ENCODE peak calls at places on chromosomes 12 and 14, in six cellular contexts. One of them, this sample, is unnamed.

GRCh38 chr14:92663049-92663448 is 85.4 kb downstream of the LGMN start:
- DNase-seq in A549: no peak
- DNase-seq in H1: no peak
- DNase-seq in WTC11: no peak
- DNase-seq in HepG2: no peak
- DNase-seq in K562: no peak
- DNase-seq in this sample: no peak

GRCh38 chr14:32897724-32898064 is 41.0 kb upstream of the NPAS3 start:
- DNase-seq in K562: no peak
- DNase-seq in H1: no peak
- DNase-seq in HepG2: no peak
- DNase-seq in A549: no peak
- DNase-seq in WTC11: no peak
- DNase-seq in this sample: no peak

GRCh38 chr12:49548822-49549648 is 10.2 kb downstream of the KCNH3 start:
- DNase-seq in WTC11: peak
- DNase-seq in H1: no peak
- DNase-seq in K562: peak
- DNase-seq in HepG2: no peak
- DNase-seq in A549: no peak
- DNase-seq in this sample: peak

GRCh38 chr14:98144964-98145363 is 1127.0 kb downstream of the BCL11B start:
- DNase-seq in A549: no peak
- DNase-seq in H1: no peak
- DNase-seq in HepG2: no peak
- DNase-seq in WTC11: no peak
- DNase-seq in K562: no peak
- DNase-seq in this sample: no peak

GRCh38 chr14:79369359-79370332 is 841.7 kb downstream of the DIO2 start:
- DNase-seq in WTC11: no peak
- DNase-seq in H1: no peak
- DNase-seq in K562: no peak
- DNase-seq in HepG2: no peak
- DNase-seq in A549: peak
- DNase-seq in this sample: peak

GRCh38 chr12:88546851-88547250 is 33.4 kb downstream of the KITLG start:
- DNase-seq in WTC11: no peak
- DNase-seq in K562: no peak
- DNase-seq in A549: no peak
- DNase-seq in H1: no peak
- DNase-seq in HepG2: no peak
- DNase-seq in this sample: no peak

GRCh38 chr14:74299061-74299545 is 3.6 kb downstream of the ABCD4 start:
- DNase-seq in H1: no peak
- DNase-seq in A549: no peak
- DNase-seq in HepG2: no peak
- DNase-seq in WTC11: no peak
- DNase-seq in K562: no peak
- DNase-seq in this sample: peak

GRCh38 chr14:22262881-22263280 is 326.1 kb downstream of the DAD1 start:
- DNase-seq in A549: no peak
- DNase-seq in K562: no peak
- DNase-seq in WTC11: no peak
- DNase-seq in HepG2: no peak
- DNase-seq in H1: no peak
- DNase-seq in this sample: no peak

GRCh38 chr14:57976701-57977100 is 110.8 kb upstream of the SLC35F4 start:
- DNase-seq in H1: no peak
- DNase-seq in WTC11: no peak
- DNase-seq in A549: no peak
- DNase-seq in HepG2: no peak
- DNase-seq in K562: no peak
- DNase-seq in this sample: no peak

GRCh38 chr14:85233756-85234545 is 296.0 kb upstream of the FLRT2 start:
- DNase-seq in HepG2: no peak
- DNase-seq in A549: peak
- DNase-seq in K562: no peak
- DNase-seq in H1: no peak
- DNase-seq in WTC11: no peak
- DNase-seq in this sample: peak

GRCh38 chr12:106681210-106681609 is 93.3 kb upstream of the RIC8B start:
- DNase-seq in HepG2: no peak
- DNase-seq in A549: no peak
- DNase-seq in WTC11: no peak
- DNase-seq in H1: no peak
- DNase-seq in K562: no peak
- DNase-seq in this sample: no peak

GRCh38 chr12:106685381-106685780 is 89.1 kb upstream of the RIC8B start:
- DNase-seq in K562: no peak
- DNase-seq in A549: no peak
- DNase-seq in WTC11: no peak
- DNase-seq in HepG2: no peak
- DNase-seq in H1: no peak
- DNase-seq in this sample: no peak

GRCh38 chr12:106684497-106684896 is 90.0 kb upstream of the RIC8B start:
- DNase-seq in K562: no peak
- DNase-seq in A549: no peak
- DNase-seq in H1: no peak
- DNase-seq in WTC11: no peak
- DNase-seq in HepG2: no peak
- DNase-seq in this sample: no peak

GRCh38 chr12:106680280-106680679 is 94.2 kb upstream of the RIC8B start:
- DNase-seq in WTC11: no peak
- DNase-seq in H1: no peak
- DNase-seq in HepG2: no peak
- DNase-seq in A549: no peak
- DNase-seq in K562: no peak
- DNase-seq in this sample: no peak

GRCh38 chr12:106682594-106683234 is 91.8 kb upstream of the RIC8B start:
- DNase-seq in WTC11: no peak
- DNase-seq in H1: no peak
- DNase-seq in K562: no peak
- DNase-seq in A549: peak
- DNase-seq in HepG2: peak
- DNase-seq in this sample: peak
- TF ChIP-seq JUN in WTC11: no peak
- TF ChIP-seq JUN in H1: no peak
- TF ChIP-seq JUN in K562: no peak
- TF ChIP-seq JUN in A549: no peak
- TF ChIP-seq JUN in HepG2: no peak
- TF ChIP-seq JUN in this sample: no peak

GRCh38 chr14:76376001-76376404 is at the start of gene ESRRB:
- DNase-seq in WTC11: peak
- DNase-seq in A549: peak
- DNase-seq in HepG2: no peak
- DNase-seq in H1: peak
- DNase-seq in K562: no peak
- DNase-seq in this sample: peak

GRCh38 chr14:76375484-76375883 is 453 bp upstream of the ESRRB start:
- DNase-seq in K562: no peak
- DNase-seq in WTC11: no peak
- DNase-seq in A549: no peak
- DNase-seq in H1: no peak
- DNase-seq in HepG2: no peak
- DNase-seq in this sample: no peak

GRCh38 chr14:76376409-76376877 is 506 bp downstream of the ESRRB start:
- DNase-seq in A549: no peak
- DNase-seq in H1: no peak
- DNase-seq in K562: no peak
- DNase-seq in HepG2: no peak
- DNase-seq in WTC11: no peak
- DNase-seq in this sample: no peak

GRCh38 chr14:76377675-76378074 is 1.7 kb downstream of the ESRRB start:
- DNase-seq in A549: no peak
- DNase-seq in WTC11: no peak
- DNase-seq in K562: no peak
- DNase-seq in H1: no peak
- DNase-seq in HepG2: no peak
- DNase-seq in this sample: no peak

DNA sequence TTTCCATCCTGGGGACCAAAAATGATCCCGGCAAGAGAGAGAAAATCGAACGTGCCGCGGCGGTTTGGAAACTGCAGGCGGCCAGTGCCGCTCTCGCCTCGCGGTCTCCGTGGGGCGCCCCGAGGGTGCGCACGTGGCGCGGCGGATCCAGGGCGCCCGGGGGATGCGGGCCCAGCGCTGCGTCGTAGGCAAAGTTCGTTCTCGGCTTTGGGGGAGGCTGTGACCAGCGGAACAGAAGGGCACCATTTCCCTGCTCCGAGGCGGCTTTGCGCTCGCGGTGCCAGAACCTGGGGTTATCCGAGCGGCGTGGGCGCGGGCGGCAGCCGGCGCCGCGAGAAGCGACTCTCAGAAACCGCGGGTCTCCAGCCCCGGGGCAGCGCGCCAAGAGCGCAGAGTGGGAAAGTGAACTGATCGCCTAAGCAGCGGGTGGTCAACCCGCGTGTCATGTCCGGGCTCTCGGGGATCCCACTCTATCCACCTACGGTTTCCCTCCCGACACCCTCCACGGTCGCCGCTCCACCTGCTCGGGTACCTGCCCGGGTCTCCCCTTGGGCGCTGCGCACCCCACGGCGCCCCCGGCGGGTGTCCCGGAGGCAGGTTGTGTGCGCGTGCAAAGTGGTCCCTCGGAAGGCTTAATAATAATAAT is 1.1 kb downstream of the ESRRB start:
- DNase-seq in H1: no peak
- DNase-seq in A549: no peak
- DNase-seq in K562: no peak
- DNase-seq in WTC11: no peak
- DNase-seq in HepG2: no peak
- DNase-seq in this sample: no peak
- TF ChIP-seq JUN in H1: no peak
- TF ChIP-seq JUN in A549: no peak
- TF ChIP-seq JUN in K562: no peak
- TF ChIP-seq JUN in WTC11: no peak
- TF ChIP-seq JUN in HepG2: no peak
- TF ChIP-seq JUN in this sample: no peak

DNA sequence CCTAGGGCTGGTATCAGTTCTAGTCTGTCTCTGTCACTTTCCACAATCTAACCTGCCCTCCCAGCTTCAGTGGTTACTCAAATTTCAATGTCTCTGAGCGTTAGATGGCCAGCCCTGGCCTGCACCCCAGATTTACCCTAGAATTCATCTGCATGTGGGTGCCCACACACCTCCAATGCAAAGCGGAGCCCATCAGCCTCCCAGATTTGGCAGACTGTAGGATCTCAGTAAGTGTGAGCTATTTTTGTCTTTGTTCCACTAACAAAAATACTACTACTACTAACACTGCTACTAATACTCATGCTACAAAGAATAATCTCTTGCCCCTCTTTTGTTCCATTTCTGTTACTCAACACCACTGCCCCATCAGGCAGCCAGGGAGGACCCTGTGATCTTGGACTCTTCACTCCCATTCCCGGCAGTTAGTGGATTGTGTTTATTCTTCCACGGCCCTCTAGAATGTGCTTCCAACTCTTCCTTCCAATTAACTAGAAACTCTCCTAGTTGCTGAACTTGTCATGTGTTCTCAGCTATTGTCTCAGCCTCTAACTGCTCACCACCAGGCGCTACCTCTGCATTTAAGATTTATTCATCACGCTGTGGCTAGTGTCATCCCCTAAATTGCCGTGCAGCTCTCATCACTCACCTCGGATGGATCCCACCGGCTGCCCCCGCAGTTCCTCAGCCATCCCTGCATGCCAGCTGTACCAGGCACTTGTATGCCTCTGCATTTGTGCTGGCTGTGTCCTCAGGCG is 150.7 kb upstream of the HIF1A start:
- DNase-seq in HepG2: no peak
- DNase-seq in K562: no peak
- DNase-seq in H1: no peak
- DNase-seq in A549: no peak
- DNase-seq in WTC11: no peak
- DNase-seq in this sample: no peak
- TF ChIP-seq JUN in HepG2: no peak
- TF ChIP-seq JUN in K562: no peak
- TF ChIP-seq JUN in H1: no peak
- TF ChIP-seq JUN in A549: no peak
- TF ChIP-seq JUN in WTC11: no peak
- TF ChIP-seq JUN in this sample: no peak

GRCh38 chr12:3261782-3262359 is 184.7 kb downstream of the TSPAN9 start:
- DNase-seq in WTC11: no peak
- DNase-seq in H1: no peak
- DNase-seq in K562: no peak
- DNase-seq in A549: no peak
- DNase-seq in HepG2: no peak
- DNase-seq in this sample: no peak
- TF ChIP-seq JUN in WTC11: no peak
- TF ChIP-seq JUN in H1: no peak
- TF ChIP-seq JUN in K562: no peak
- TF ChIP-seq JUN in A549: no peak
- TF ChIP-seq JUN in HepG2: no peak
- TF ChIP-seq JUN in this sample: no peak

GRCh38 chr12:52044284-52044983 is 6.8 kb upstream of the NR4A1 start:
- DNase-seq in HepG2: no peak
- DNase-seq in A549: no peak
- DNase-seq in WTC11: no peak
- DNase-seq in H1: no peak
- DNase-seq in K562: no peak
- DNase-seq in this sample: peak

GRCh38 chr12:52041695-52042123 is 9.5 kb upstream of the NR4A1 start:
- DNase-seq in A549: peak
- DNase-seq in K562: peak
- DNase-seq in WTC11: peak
- DNase-seq in HepG2: no peak
- DNase-seq in H1: no peak
- DNase-seq in this sample: no peak

GRCh38 chr12:52041032-52041431 is 10.2 kb upstream of the NR4A1 start:
- DNase-seq in HepG2: no peak
- DNase-seq in A549: no peak
- DNase-seq in WTC11: no peak
- DNase-seq in K562: no peak
- DNase-seq in H1: no peak
- DNase-seq in this sample: no peak

GRCh38 chr12:52043386-52044212 is 7.6 kb upstream of the NR4A1 start:
- DNase-seq in K562: no peak
- DNase-seq in WTC11: no peak
- DNase-seq in A549: no peak
- DNase-seq in H1: no peak
- DNase-seq in HepG2: peak
- DNase-seq in this sample: no peak

DNA sequence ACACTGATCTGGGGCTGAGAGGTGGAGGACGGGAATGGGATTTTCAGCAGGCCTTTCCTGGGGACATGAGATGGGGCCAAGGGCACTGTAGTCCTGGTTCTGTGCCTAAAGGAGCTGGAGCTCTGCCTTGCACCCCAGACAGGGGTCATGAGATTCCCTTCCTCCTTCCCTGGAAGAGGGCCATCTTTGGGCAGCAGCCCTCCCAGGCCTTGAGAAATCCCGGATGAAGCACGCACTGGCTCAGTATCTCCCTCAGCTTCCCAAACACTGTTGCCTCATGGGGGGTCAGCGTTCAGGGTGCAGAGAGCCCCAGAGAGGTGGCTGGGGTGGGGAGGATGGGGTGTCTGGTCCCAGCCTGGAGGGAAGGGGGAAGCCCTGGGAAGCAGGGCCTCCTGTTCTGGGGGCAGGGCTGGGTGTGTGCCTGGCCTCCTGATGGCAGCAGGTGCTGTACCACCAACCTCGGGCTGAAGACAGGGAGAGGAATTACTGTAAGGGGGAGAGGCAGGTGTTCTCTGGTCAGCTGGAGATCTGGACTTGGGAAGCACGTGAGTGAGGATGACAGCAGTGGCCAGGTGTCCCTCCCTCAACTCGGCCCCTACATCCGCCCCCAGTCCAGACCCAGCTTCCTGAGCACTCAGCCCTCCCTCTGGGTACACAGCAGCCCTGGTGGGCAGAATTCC is 8.4 kb upstream of the NR4A1 start:
- DNase-seq in K562: no peak
- DNase-seq in A549: no peak
- DNase-seq in HepG2: no peak
- DNase-seq in H1: no peak
- DNase-seq in WTC11: no peak
- DNase-seq in this sample: no peak
- TF ChIP-seq JUN in K562: no peak
- TF ChIP-seq JUN in A549: no peak
- TF ChIP-seq JUN in HepG2: no peak
- TF ChIP-seq JUN in H1: no peak
- TF ChIP-seq JUN in WTC11: no peak
- TF ChIP-seq JUN in this sample: no peak

This sample was measured in endothelial cell of umbilical vein.